ENCODE peak calls at places on chromosome 5, in five cellular contexts. X is body of pancreas, C is spleen, A is adrenal gland, Z is NB4. V is an unnamed sample.

GRCh38 chr5:7811715-7812114 is 39.2 kb downstream of the CFAP90 start:
- DNase-seq in X (no peak), C (no peak), A (no peak), Z (no peak), V (no peak)

GRCh38 chr5:137564475-137564961 is 65.4 kb upstream of the SPOCK1 start:
- DNase-seq in X (no peak), C (no peak), A (no peak), Z (no peak), V (no peak)

GRCh38 chr5:151670074-151670686 is 16.5 kb downstream of the SPARC start:
- DNase-seq in X (no peak), C (no peak), A (peak; percentile 37), Z (no peak), V (no peak)

GRCh38 chr5:151295138-151295537 is 8.4 kb downstream of the SLC36A3 start:
- DNase-seq in X (no peak), C (no peak), A (no peak), Z (peak; percentile 78), V (no peak)

GRCh38 chr5:72308853-72309191 is 11.2 kb downstream of the MRPS27 start:
- DNase-seq in X (no peak), C (no peak), A (no peak), Z (no peak), V (no peak)

GRCh38 chr5:80976985-80977384 is 16.8 kb downstream of the RASGRF2 start:
- DNase-seq in X (no peak), C (no peak), A (no peak), Z (no peak), V (no peak)

GRCh38 chr5:131634666-131634995 is 398 bp downstream of the RAPGEF6 start:
- DNase-seq in X (peak; percentile 58), C (no peak), A (peak; percentile 66), Z (peak; percentile 84), V (no peak)

GRCh38 chr5:135386886-135387628 is 12.0 kb downstream of the MACROH2A1 start:
- DNase-seq in X (peak; percentile 31), C (peak; percentile 80), A (peak; percentile 49), Z (no peak), V (no peak)

GRCh38 chr5:176466245-176466871 is 18.2 kb downstream of the FAF2 start:
- DNase-seq in X (no peak), C (no peak), A (no peak), Z (peak; percentile 86), V (no peak)

GRCh38 chr5:2746642-2747041 is 4.8 kb downstream of the IRX2 start:
- DNase-seq in X (no peak), C (no peak), A (no peak), Z (no peak), V (no peak)

GRCh38 chr5:40755093-40755406 is 711 bp downstream of the TTC33 start:
- DNase-seq in X (peak; percentile 71), C (peak; percentile 86), A (peak; percentile 82), Z (peak; percentile 88), V (no peak)

GRCh38 chr5:84685121-84685520 is 300.4 kb upstream of the EDIL3 start:
- DNase-seq in X (no peak), C (no peak), A (no peak), Z (no peak), V (no peak)

GRCh38 chr5:95773325-95774059 is 42.4 kb downstream of the RHOBTB3 start:
- DNase-seq in X (no peak), C (no peak), A (no peak), Z (peak; percentile 41), V (no peak)

GRCh38 chr5:112594060-112594850 is 143.4 kb upstream of the APC start:
- DNase-seq in X (peak; percentile 22), C (no peak), A (no peak), Z (no peak), V (no peak)

GRCh38 chr5:16384804-16385203 is 80.8 kb downstream of the ZNF622 start:
- DNase-seq in X (no peak), C (no peak), A (no peak), Z (no peak), V (no peak)

GRCh38 chr5:5497132-5497748 is 74.8 kb downstream of the ICE1 start:
- DNase-seq in X (no peak), C (peak; percentile 79), A (peak; percentile 77), Z (peak; percentile 61), V (no peak)

GRCh38 chr5:61055434-61056006 is 106.7 kb downstream of the SMIM15 start:
- DNase-seq in X (no peak), C (no peak), A (no peak), Z (peak; percentile 61), V (no peak)

GRCh38 chr5:139027150-139027549 is 152.0 kb upstream of the LRRTM2 start:
- DNase-seq in X (no peak), C (no peak), A (no peak), Z (peak; percentile 13), V (no peak)

GRCh38 chr5:2917524-2917923 is 166.0 kb upstream of the IRX2 start:
- DNase-seq in X (no peak), C (no peak), A (no peak), Z (no peak), V (no peak)

GRCh38 chr5:98742395-98743073 is 30.9 kb upstream of the RGMB start:
- DNase-seq in X (no peak), C (no peak), A (no peak), Z (no peak), V (no peak)

GRCh38 chr5:39164529-39165402 is 54.6 kb downstream of the FYB1 start:
- DNase-seq in X (no peak), C (no peak), A (no peak), Z (no peak), V (no peak)

GRCh38 chr5:169229342-169229892 is 71.5 kb downstream of the SLIT3 start:
- DNase-seq in X (no peak), C (no peak), A (no peak), Z (no peak), V (no peak)

GRCh38 chr5:38922199-38922598 is 76.4 kb downstream of the OSMR start:
- DNase-seq in X (peak; percentile 56), C (no peak), A (peak; percentile 67), Z (peak; percentile 63), V (no peak)

GRCh38 chr5:7927466-7928375 is 58.8 kb downstream of the MTRR start:
- DNase-seq in X (peak; percentile 59), C (no peak), A (peak; percentile 63), Z (peak; percentile 75), V (no peak)

GRCh38 chr5:13676531-13676930 is 268.0 kb downstream of the DNAH5 start:
- DNase-seq in X (no peak), C (no peak), A (no peak), Z (no peak), V (no peak)

GRCh38 chr5:39156082-39156481 is 63.3 kb downstream of the FYB1 start:
- DNase-seq in X (no peak), C (no peak), A (no peak), Z (no peak), V (no peak)

GRCh38 chr5:114055318-114055788 is 306.5 kb upstream of the KCNN2 start:
- DNase-seq in X (peak; percentile 82), C (no peak), A (peak; percentile 35), Z (no peak), V (no peak)

GRCh38 chr5:103624035-103624461 is 61.5 kb upstream of the NUDT12 start:
- DNase-seq in X (no peak), C (no peak), A (no peak), Z (no peak), V (no peak)

GRCh38 chr5:178349147-178349527 is 116.5 kb upstream of the PHYKPL start:
- DNase-seq in X (no peak), C (no peak), A (no peak), Z (no peak), V (no peak)

GRCh38 chr5:1255081-1255561 is 29.9 kb downstream of the SLC6A18 start:
- DNase-seq in X (no peak), C (no peak), A (no peak), Z (no peak), V (no peak)

GRCh38 chr5:132979367-132979935 is 16.0 kb upstream of the AFF4 start:
- DNase-seq in X (no peak), C (no peak), A (no peak), Z (peak; percentile 55), V (no peak)

GRCh38 chr5:166772770-166773169 is 1518.7 kb upstream of the WWC1 start:
- DNase-seq in X (no peak), C (no peak), A (no peak), Z (no peak), V (no peak)

GRCh38 chr5:102380174-102380573 is 84.1 kb upstream of the SLCO4C1 start:
- DNase-seq in X (no peak), C (no peak), A (no peak), Z (no peak), V (no peak)

GRCh38 chr5:91373600-91373999 is 9.5 kb downstream of the ARRDC3 start:
- DNase-seq in X (no peak), C (no peak), A (no peak), Z (no peak), V (no peak)

DNA sequence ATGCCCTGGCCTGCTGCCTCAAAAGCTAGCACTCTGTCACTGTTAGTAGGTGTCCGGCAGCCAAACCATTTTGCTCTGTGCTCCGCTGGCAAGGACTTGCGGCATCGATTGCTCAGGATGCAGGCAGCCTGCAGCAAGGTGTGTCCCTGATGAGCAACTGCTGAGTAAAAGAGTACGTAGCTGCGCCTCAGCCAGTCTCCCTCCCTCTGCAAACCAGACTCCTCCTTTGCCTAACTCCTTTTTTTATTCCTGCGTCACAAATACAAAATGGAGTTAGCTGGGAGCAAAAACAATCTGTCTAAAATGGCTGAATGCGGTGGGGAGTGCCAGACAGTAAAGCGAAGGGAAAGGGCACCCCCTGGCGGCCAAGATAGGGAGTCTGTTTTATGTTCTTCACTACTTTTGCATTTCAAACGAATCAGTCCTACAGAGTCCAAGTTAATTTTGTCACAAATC is 61.1 kb downstream of the DIAPH1 start:
- DNase-seq in X (peak; percentile 75), C (peak; percentile 89), A (peak; percentile 94), Z (peak; percentile 81), V (peak; percentile 95)
- TF ChIP-seq POLR2A in X (no peak), C (no peak), A (peak; percentile 27), Z (no peak), V (no peak)

GRCh38 chr5:105392710-105393149 is 1830.1 kb upstream of the NUDT12 start:
- DNase-seq in X (no peak), C (no peak), A (no peak), Z (no peak), V (no peak)
- TF ChIP-seq POLR2A in X (no peak), C (no peak), A (no peak), Z (no peak), V (no peak)

GRCh38 chr5:126778675-126779403 is 1.9 kb downstream of the LMNB1 start:
- DNase-seq in X (no peak), C (no peak), A (no peak), Z (no peak), V (no peak)
- TF ChIP-seq POLR2A in X (no peak), C (no peak), A (no peak), Z (no peak), V (no peak)

DNA sequence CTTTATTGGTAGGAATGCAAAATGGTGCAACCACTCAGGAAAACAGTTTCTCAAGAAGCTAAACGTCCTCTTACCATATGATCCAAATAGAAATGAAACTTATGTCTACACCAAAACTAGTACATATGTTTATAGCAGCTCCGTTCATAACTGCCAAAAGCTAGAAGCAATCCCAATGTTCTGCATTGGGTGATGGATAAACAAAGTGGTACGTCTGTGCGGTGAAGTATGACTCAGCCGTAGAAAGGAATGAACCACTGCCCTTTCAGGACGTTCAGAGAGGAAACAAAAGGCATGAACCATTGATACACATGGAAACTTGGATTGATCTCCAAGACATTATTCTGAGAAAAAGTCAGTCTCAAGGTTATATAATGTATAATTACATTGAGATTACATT is 27.6 kb downstream of the HNRNPH1 start:
- DNase-seq in X (no peak), C (no peak), A (no peak), Z (no peak), V (no peak)
- TF ChIP-seq POLR2A in X (no peak), C (no peak), A (no peak), Z (no peak), V (no peak)